ENCODE peak calls at places on chromosomes 13 and 19, in six cellular contexts. One of them, this sample, is unnamed.

GRCh38 chr19:56637976-56638555 is 4.9 kb upstream of the SMIM17 start:
- DNase-seq in right lobe of liver: peak; percentile 54
- DNase-seq in body of pancreas: peak; percentile 56
- DNase-seq in OCI-LY7: peak; percentile 41
- DNase-seq in breast epithelium: peak; percentile 31
- DNase-seq in IMR-90: peak; percentile 65
- DNase-seq in this sample: peak; percentile 66

GRCh38 chr13:94617389-94618000 is 15.8 kb downstream of the GPR180 start:
- DNase-seq in right lobe of liver: no peak
- DNase-seq in body of pancreas: no peak
- DNase-seq in OCI-LY7: peak; percentile 34
- DNase-seq in breast epithelium: no peak
- DNase-seq in IMR-90: no peak
- DNase-seq in this sample: no peak

GRCh38 chr13:20441879-20442278 is 83.8 kb downstream of the CRYL1 start:
- DNase-seq in right lobe of liver: no peak
- DNase-seq in body of pancreas: no peak
- DNase-seq in OCI-LY7: no peak
- DNase-seq in breast epithelium: no peak
- DNase-seq in IMR-90: peak; percentile 83
- DNase-seq in this sample: no peak

GRCh38 chr19:39166571-39167391 is 30.0 kb upstream of the NCCRP1 start:
- DNase-seq in right lobe of liver: peak; percentile 63
- DNase-seq in body of pancreas: peak; percentile 69
- DNase-seq in OCI-LY7: no peak
- DNase-seq in breast epithelium: peak; percentile 82
- DNase-seq in IMR-90: no peak
- DNase-seq in this sample: no peak

GRCh38 chr19:3494051-3494450 is 6.4 kb downstream of the DOHH start:
- DNase-seq in right lobe of liver: no peak
- DNase-seq in body of pancreas: no peak
- DNase-seq in OCI-LY7: peak; percentile 25
- DNase-seq in breast epithelium: no peak
- DNase-seq in IMR-90: no peak
- DNase-seq in this sample: no peak

GRCh38 chr19:531753-532571 is at the start of gene CDC34:
- DNase-seq in right lobe of liver: peak; percentile 43
- DNase-seq in body of pancreas: no peak
- DNase-seq in OCI-LY7: peak; percentile 34
- DNase-seq in breast epithelium: no peak
- DNase-seq in IMR-90: no peak
- DNase-seq in this sample: no peak

GRCh38 chr13:24540236-24541126 is 27.9 kb upstream of the PARP4 start:
- DNase-seq in right lobe of liver: peak; percentile 33
- DNase-seq in body of pancreas: no peak
- DNase-seq in OCI-LY7: no peak
- DNase-seq in breast epithelium: no peak
- DNase-seq in IMR-90: no peak
- DNase-seq in this sample: no peak

GRCh38 chr19:17391371-17392151 is 2.4 kb downstream of the CCDC194 start:
- DNase-seq in right lobe of liver: no peak
- DNase-seq in body of pancreas: no peak
- DNase-seq in OCI-LY7: no peak
- DNase-seq in breast epithelium: no peak
- DNase-seq in IMR-90: no peak
- DNase-seq in this sample: no peak

GRCh38 chr19:15241259-15241658 is 9.0 kb upstream of the EPHX3 start:
- DNase-seq in right lobe of liver: no peak
- DNase-seq in body of pancreas: no peak
- DNase-seq in OCI-LY7: no peak
- DNase-seq in breast epithelium: no peak
- DNase-seq in IMR-90: peak; percentile 32
- DNase-seq in this sample: no peak

GRCh38 chr19:49676136-49676689 is 858 bp upstream of the PRMT1 start:
- DNase-seq in right lobe of liver: peak; percentile 77
- DNase-seq in body of pancreas: peak; percentile 88
- DNase-seq in OCI-LY7: peak; percentile 91
- DNase-seq in breast epithelium: no peak
- DNase-seq in IMR-90: peak; percentile 95
- DNase-seq in this sample: peak; percentile 89

GRCh38 chr19:16342002-16342715 is 17.5 kb downstream of the KLF2 start:
- DNase-seq in right lobe of liver: no peak
- DNase-seq in body of pancreas: no peak
- DNase-seq in OCI-LY7: peak; percentile 73
- DNase-seq in breast epithelium: no peak
- DNase-seq in IMR-90: no peak
- DNase-seq in this sample: no peak

GRCh38 chr19:33226550-33227241 is 1.0 kb upstream of the SLC7A10 start:
- DNase-seq in right lobe of liver: no peak
- DNase-seq in body of pancreas: no peak
- DNase-seq in OCI-LY7: no peak
- DNase-seq in breast epithelium: no peak
- DNase-seq in IMR-90: no peak
- DNase-seq in this sample: no peak

GRCh38 chr19:44671400-44671799 is at the start of gene CEACAM19:
- DNase-seq in right lobe of liver: no peak
- DNase-seq in body of pancreas: no peak
- DNase-seq in OCI-LY7: no peak
- DNase-seq in breast epithelium: peak; percentile 26
- DNase-seq in IMR-90: no peak
- DNase-seq in this sample: no peak

GRCh38 chr19:970695-971094 is 13.4 kb upstream of the WDR18 start:
- DNase-seq in right lobe of liver: no peak
- DNase-seq in body of pancreas: no peak
- DNase-seq in OCI-LY7: no peak
- DNase-seq in breast epithelium: no peak
- DNase-seq in IMR-90: no peak
- DNase-seq in this sample: no peak

GRCh38 chr13:99486996-99487395 is 14.3 kb upstream of the TM9SF2 start:
- DNase-seq in right lobe of liver: no peak
- DNase-seq in body of pancreas: no peak
- DNase-seq in OCI-LY7: no peak
- DNase-seq in breast epithelium: no peak
- DNase-seq in IMR-90: no peak
- DNase-seq in this sample: no peak

GRCh38 chr19:18586311-18586710 is 2.3 kb upstream of the REX1BD start:
- DNase-seq in right lobe of liver: no peak
- DNase-seq in body of pancreas: no peak
- DNase-seq in OCI-LY7: peak; percentile 62
- DNase-seq in breast epithelium: no peak
- DNase-seq in IMR-90: no peak
- DNase-seq in this sample: no peak

GRCh38 chr13:42388326-42388725 is 116.4 kb downstream of the AKAP11 start:
- DNase-seq in right lobe of liver: no peak
- DNase-seq in body of pancreas: no peak
- DNase-seq in OCI-LY7: no peak
- DNase-seq in breast epithelium: no peak
- DNase-seq in IMR-90: no peak
- DNase-seq in this sample: no peak

GRCh38 chr19:33819875-33820781 is 23.5 kb downstream of the KCTD15 start:
- DNase-seq in right lobe of liver: peak; percentile 82
- DNase-seq in body of pancreas: peak; percentile 67
- DNase-seq in OCI-LY7: peak; percentile 54
- DNase-seq in breast epithelium: peak; percentile 78
- DNase-seq in IMR-90: peak; percentile 12
- DNase-seq in this sample: peak; percentile 30

GRCh38 chr19:49546825-49547565 is 19.2 kb downstream of the RCN3 start:
- DNase-seq in right lobe of liver: no peak
- DNase-seq in body of pancreas: peak; percentile 79
- DNase-seq in OCI-LY7: peak; percentile 84
- DNase-seq in breast epithelium: peak; percentile 68
- DNase-seq in IMR-90: peak; percentile 89
- DNase-seq in this sample: peak; percentile 86

GRCh38 chr13:113976711-113977684 is 3.1 kb upstream of the C13orf46 start:
- DNase-seq in right lobe of liver: peak; percentile 16
- DNase-seq in body of pancreas: no peak
- DNase-seq in OCI-LY7: no peak
- DNase-seq in breast epithelium: no peak
- DNase-seq in IMR-90: peak; percentile 68
- DNase-seq in this sample: no peak

GRCh38 chr13:36848228-36848982 is 29.4 kb downstream of the RFXAP start:
- DNase-seq in right lobe of liver: no peak
- DNase-seq in body of pancreas: no peak
- DNase-seq in OCI-LY7: peak; percentile 29
- DNase-seq in breast epithelium: no peak
- DNase-seq in IMR-90: peak; percentile 19
- DNase-seq in this sample: no peak

GRCh38 chr19:17419491-17420266 is at the start of gene MVB12A:
- DNase-seq in right lobe of liver: peak; percentile 98
- DNase-seq in body of pancreas: peak; percentile 97
- DNase-seq in OCI-LY7: peak; percentile 99
- DNase-seq in breast epithelium: peak; percentile 97
- DNase-seq in IMR-90: peak; percentile 99
- DNase-seq in this sample: peak; percentile 91

GRCh38 chr13:112687836-112688559 is 1.8 kb upstream of the ATP11A start:
- DNase-seq in right lobe of liver: no peak
- DNase-seq in body of pancreas: no peak
- DNase-seq in OCI-LY7: no peak
- DNase-seq in breast epithelium: no peak
- DNase-seq in IMR-90: no peak
- DNase-seq in this sample: peak; percentile 56

GRCh38 chr13:112689498-112690241 is at the start of gene ATP11A:
- DNase-seq in right lobe of liver: peak; percentile 95
- DNase-seq in body of pancreas: peak; percentile 94
- DNase-seq in OCI-LY7: peak; percentile 72
- DNase-seq in breast epithelium: peak; percentile 77
- DNase-seq in IMR-90: peak; percentile 91
- DNase-seq in this sample: peak; percentile 51

GRCh38 chr13:112686987-112687386 is 2.9 kb upstream of the ATP11A start:
- DNase-seq in right lobe of liver: no peak
- DNase-seq in body of pancreas: no peak
- DNase-seq in OCI-LY7: no peak
- DNase-seq in breast epithelium: no peak
- DNase-seq in IMR-90: no peak
- DNase-seq in this sample: no peak

GRCh38 chr13:112690242-112690943 is 555 bp downstream of the ATP11A start:
- DNase-seq in right lobe of liver: peak; percentile 59
- DNase-seq in body of pancreas: peak; percentile 58
- DNase-seq in OCI-LY7: peak; percentile 48
- DNase-seq in breast epithelium: no peak
- DNase-seq in IMR-90: peak; percentile 44
- DNase-seq in this sample: no peak

DNA sequence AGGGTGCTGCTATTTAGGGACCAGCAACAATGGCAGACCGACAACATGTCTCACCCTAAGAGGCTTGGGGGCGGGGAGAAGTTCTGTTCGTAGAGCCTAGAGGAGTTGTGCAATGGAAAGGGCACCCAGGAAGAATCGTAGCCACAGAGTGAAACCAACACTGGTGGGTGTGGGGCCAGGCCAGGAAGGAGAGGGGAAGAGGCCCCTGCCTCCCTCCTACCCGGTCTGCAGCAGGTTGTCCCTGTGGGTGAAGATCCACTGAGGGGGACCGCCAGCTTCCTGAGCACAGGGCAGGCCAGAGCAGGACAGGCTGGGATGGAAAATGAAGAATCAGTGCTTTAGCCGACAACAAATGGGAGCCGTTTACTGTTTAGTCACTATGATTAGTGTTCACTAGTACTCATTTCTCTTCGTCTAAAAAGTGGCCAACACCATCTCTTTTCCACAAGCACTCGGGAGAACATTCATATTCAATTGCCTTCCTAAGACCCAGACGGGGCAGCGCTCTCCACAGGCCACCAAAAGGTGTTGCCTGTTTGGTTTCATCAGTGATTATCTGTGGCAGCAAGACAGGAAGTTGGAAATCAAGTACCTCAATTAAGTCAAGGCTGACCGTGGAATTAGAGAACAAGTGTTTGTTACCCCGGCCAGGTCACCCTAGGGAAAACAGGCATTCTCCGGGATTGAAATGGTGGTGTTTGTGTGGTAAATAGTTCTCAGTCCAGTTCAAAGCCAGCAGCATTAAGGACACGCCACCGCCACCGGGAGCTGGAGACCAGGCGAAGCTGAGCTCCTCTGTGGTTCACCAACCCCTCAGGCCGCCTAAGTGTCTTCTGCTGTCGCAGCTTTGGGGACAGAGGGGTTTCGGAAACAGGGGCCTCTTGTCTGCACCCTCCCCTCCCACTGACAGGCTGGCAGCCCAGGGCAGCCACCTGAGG is 1.0 kb upstream of the ATP11A start:
- DNase-seq in right lobe of liver: no peak
- DNase-seq in body of pancreas: no peak
- DNase-seq in OCI-LY7: peak; percentile 1
- DNase-seq in breast epithelium: no peak
- DNase-seq in IMR-90: no peak
- DNase-seq in this sample: peak; percentile 65
- H3K4me3 ChIP-seq in right lobe of liver: peak overlapping the region; percentile 84
- H3K4me3 ChIP-seq in body of pancreas: peak overlapping the region; percentile 28
- H3K4me3 ChIP-seq in OCI-LY7: peak overlapping the region; percentile 80
- H3K4me3 ChIP-seq in breast epithelium: peak overlapping the region; percentile 98
- H3K4me3 ChIP-seq in IMR-90: peak overlapping the region; percentile 72
- H3K4me3 ChIP-seq in this sample: peak overlapping the region; percentile 89

GRCh38 chr19:23392706-23393105 is 2.6 kb downstream of the ZNF91 start:
- DNase-seq in right lobe of liver: no peak
- DNase-seq in body of pancreas: no peak
- DNase-seq in OCI-LY7: no peak
- DNase-seq in breast epithelium: no peak
- DNase-seq in IMR-90: no peak
- DNase-seq in this sample: no peak
- H3K27ac ChIP-seq in right lobe of liver: no peak overlapping the region
- H3K27ac ChIP-seq in body of pancreas: no peak overlapping the region
- H3K27ac ChIP-seq in OCI-LY7: no peak overlapping the region
- H3K27ac ChIP-seq in breast epithelium: peak overlapping the region; percentile 98
- H3K27ac ChIP-seq in IMR-90: no peak overlapping the region
- H3K27ac ChIP-seq in this sample: no peak overlapping the region

DNA sequence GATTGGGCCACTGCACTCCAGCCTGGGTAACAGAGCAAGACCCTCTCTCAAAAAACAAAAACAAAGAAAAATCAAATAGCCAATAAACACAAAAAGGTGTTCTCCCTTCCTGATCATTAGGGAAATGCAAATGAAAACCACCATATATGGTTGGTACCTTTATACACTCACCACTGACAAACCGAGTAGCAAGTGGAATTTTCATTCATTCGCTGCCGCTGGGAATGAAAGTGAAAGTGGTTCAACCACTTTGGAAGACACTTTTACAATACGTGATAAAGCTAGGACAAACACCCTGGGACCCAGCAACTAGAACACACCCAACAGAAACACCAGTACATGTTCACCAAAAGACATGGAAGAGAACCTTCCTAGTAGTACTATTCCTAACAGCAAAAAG is 21.0 kb downstream of the GRIK5 start:
- DNase-seq in right lobe of liver: no peak
- DNase-seq in body of pancreas: no peak
- DNase-seq in OCI-LY7: no peak
- DNase-seq in breast epithelium: no peak
- DNase-seq in IMR-90: no peak
- DNase-seq in this sample: no peak
- H3K4me3 ChIP-seq in right lobe of liver: peak overlapping the region; percentile 29
- H3K4me3 ChIP-seq in body of pancreas: no peak overlapping the region
- H3K4me3 ChIP-seq in OCI-LY7: no peak overlapping the region
- H3K4me3 ChIP-seq in breast epithelium: no peak overlapping the region
- H3K4me3 ChIP-seq in IMR-90: no peak overlapping the region
- H3K4me3 ChIP-seq in this sample: no peak overlapping the region

DNA sequence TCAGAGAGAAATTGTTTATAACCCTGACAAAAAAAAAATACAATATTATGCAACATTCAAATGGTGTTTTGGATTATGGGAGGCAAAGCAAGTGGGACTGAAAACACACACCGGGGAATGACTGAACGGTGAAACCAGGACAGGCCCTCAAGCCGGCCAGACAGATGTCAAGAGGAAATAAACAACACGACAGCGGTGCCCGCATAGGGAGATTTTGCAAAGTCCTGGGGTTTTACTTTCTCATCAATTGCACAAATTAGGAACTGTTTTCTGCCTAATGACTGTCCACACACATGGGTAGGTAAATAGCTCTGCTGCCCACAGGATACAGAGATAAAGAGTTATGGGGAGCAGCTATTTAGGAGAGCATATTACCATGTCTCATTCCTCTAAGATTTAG is 134.5 kb downstream of the IRS2 start:
- DNase-seq in right lobe of liver: no peak
- DNase-seq in body of pancreas: no peak
- DNase-seq in OCI-LY7: no peak
- DNase-seq in breast epithelium: no peak
- DNase-seq in IMR-90: no peak
- DNase-seq in this sample: no peak
- H3K27ac ChIP-seq in right lobe of liver: no peak overlapping the region
- H3K27ac ChIP-seq in body of pancreas: no peak overlapping the region
- H3K27ac ChIP-seq in OCI-LY7: no peak overlapping the region
- H3K27ac ChIP-seq in breast epithelium: no peak overlapping the region
- H3K27ac ChIP-seq in IMR-90: no peak overlapping the region
- H3K27ac ChIP-seq in this sample: no peak overlapping the region

This sample was measured in ascending aorta.